ENCODE peak calls at places on chromosome 4, in ten cellular contexts. J is tibial artery; V is heart left ventricle; S is HCT116; D is endodermal cell; O is suprapubic skin; C is heart right ventricle; M is CD8-positive, alpha-beta memory T cell; N is breast epithelium; T is CD8-positive, alpha-beta T cell. W is an unnamed sample. For H3K27me3, the result is how much of the 10 kb centered on the place peaks cover.

GRCh38 chr4:121951570-121952110 is at the start of gene TRPC3:
- DNase-seq in J (no peak), V (peak), S (no peak), D (peak), O (no peak), C (peak), M (peak), N (no peak), T (no peak), W (peak)

GRCh38 chr4:155745984-155746383 is 12.8 kb upstream of the GUCY1B1 start:
- DNase-seq in J (no peak), V (no peak), S (no peak), D (no peak), O (no peak), C (no peak), M (no peak), N (no peak), T (no peak), W (no peak)

GRCh38 chr4:53574528-53574927 is 16.8 kb downstream of the LNX1 start:
- DNase-seq in J (no peak), V (no peak), S (no peak), D (no peak), O (no peak), C (no peak), M (no peak), N (no peak), T (no peak), W (no peak)

GRCh38 chr4:146534178-146534577 is 12.4 kb upstream of the SLC10A7 start:
- DNase-seq in J (no peak), V (no peak), S (no peak), D (no peak), O (no peak), C (no peak), M (no peak), N (no peak), T (no peak), W (no peak)

GRCh38 chr4:142435599-142436235 is 410.4 kb downstream of the INPP4B start:
- DNase-seq in J (no peak), V (no peak), S (no peak), D (peak), O (no peak), C (no peak), M (no peak), N (peak), T (no peak), W (no peak)

GRCh38 chr4:128289523-128290158 is 2.0 kb upstream of the PGRMC2 start:
- DNase-seq in J (no peak), V (no peak), S (no peak), D (no peak), O (no peak), C (no peak), M (no peak), N (no peak), T (no peak), W (no peak)

GRCh38 chr4:122976111-122976510 is 53.7 kb upstream of the NUDT6 start:
- DNase-seq in J (no peak), V (no peak), S (no peak), D (no peak), O (no peak), C (no peak), M (no peak), N (no peak), T (no peak), W (no peak)

GRCh38 chr4:912548-913279 is 19.4 kb downstream of the GAK start:
- DNase-seq in J (peak), V (no peak), S (no peak), D (no peak), O (peak), C (no peak), M (no peak), N (no peak), T (no peak), W (no peak)

GRCh38 chr4:147461161-147461560 is 19.7 kb upstream of the EDNRA start:
- DNase-seq in J (no peak), V (no peak), S (no peak), D (no peak), O (no peak), C (no peak), M (no peak), N (no peak), T (no peak), W (no peak)

GRCh38 chr4:179880756-179881155 is 2362.4 kb upstream of the TENM3 start:
- DNase-seq in J (no peak), V (no peak), S (no peak), D (no peak), O (no peak), C (no peak), M (no peak), N (no peak), T (no peak), W (no peak)

GRCh38 chr4:145044341-145044740 is 53.7 kb downstream of the ANAPC10 start:
- DNase-seq in J (no peak), V (no peak), S (no peak), D (no peak), O (no peak), C (no peak), M (no peak), N (no peak), T (no peak), W (no peak)

GRCh38 chr4:188139141-188139540 is at the start of gene TRIML1:
- DNase-seq in J (no peak), V (no peak), S (no peak), D (no peak), O (no peak), C (no peak), M (no peak), N (no peak), T (no peak), W (no peak)

GRCh38 chr4:116217781-116218180 is 867.6 kb downstream of the TRAM1L1 start:
- DNase-seq in J (no peak), V (no peak), S (no peak), D (no peak), O (no peak), C (no peak), M (no peak), N (no peak), T (no peak), W (no peak)

GRCh38 chr4:106691749-106692148 is 323.2 kb upstream of the GIMD1 start:
- DNase-seq in J (no peak), V (no peak), S (peak), D (no peak), O (no peak), C (no peak), M (no peak), N (no peak), T (no peak), W (no peak)
- H3K4me3 ChIP-seq in J (no peak), V (no peak), S (no peak), D (no peak), O (no peak), C (no peak), M (no peak), N (no peak), T (no peak), W (no peak)

DNA sequence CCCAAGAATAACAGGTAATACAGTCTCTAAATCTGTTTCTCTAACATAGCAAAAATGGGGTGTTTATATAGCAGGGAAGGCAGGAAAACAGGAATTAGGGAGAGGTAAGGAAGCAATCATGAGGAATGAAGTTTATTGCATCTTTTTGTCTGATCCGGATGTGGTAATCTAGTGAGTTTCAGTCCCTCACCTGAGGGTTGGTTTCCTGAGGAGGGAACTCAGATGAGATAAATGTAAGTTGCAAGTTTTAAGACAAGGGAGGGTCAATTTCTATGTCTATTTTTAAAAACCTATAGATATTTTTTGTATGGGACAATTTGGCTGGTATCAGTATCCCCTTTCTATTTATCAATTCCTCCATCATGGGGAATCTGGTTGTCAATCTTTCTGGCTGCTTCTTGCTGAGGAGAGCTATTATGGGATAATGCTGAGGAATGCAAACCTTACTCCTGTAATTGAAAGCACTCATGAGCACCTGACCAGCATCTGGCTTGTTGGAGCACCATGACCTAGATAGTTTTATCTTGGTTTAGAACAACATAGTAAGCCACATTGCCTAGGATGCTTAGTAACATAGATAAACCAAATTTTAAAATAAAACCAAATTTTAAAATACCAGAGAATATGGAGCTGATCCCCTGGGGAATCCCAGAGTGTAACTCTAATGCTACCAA is 130.1 kb downstream of the ADAM29 start:
- DNase-seq in J (no peak), V (no peak), S (no peak), D (no peak), O (no peak), C (no peak), M (no peak), N (no peak), T (no peak), W (no peak)
- H3K27ac ChIP-seq in J (no peak), V (no peak), S (no peak), D (no peak), O (no peak), C (no peak), M (no peak), N (no peak), T (no peak), W (no peak)

GRCh38 chr4:54840992-54841768 is 183.4 kb downstream of the KIT start:
- DNase-seq in J (no peak), V (peak), S (no peak), D (no peak), O (no peak), C (no peak), M (no peak), N (no peak), T (no peak), W (no peak)

GRCh38 chr4:54844911-54845310 is 187.2 kb downstream of the KIT start:
- DNase-seq in J (no peak), V (no peak), S (no peak), D (no peak), O (no peak), C (no peak), M (no peak), N (no peak), T (no peak), W (no peak)

GRCh38 chr4:54842226-54843055 is 184.7 kb downstream of the KIT start:
- DNase-seq in J (no peak), V (no peak), S (no peak), D (no peak), O (no peak), C (no peak), M (no peak), N (no peak), T (no peak), W (no peak)

GRCh38 chr4:54843106-54843505 is 185.3 kb downstream of the KIT start:
- DNase-seq in J (no peak), V (peak), S (no peak), D (no peak), O (no peak), C (peak), M (no peak), N (no peak), T (no peak), W (peak)

DNA sequence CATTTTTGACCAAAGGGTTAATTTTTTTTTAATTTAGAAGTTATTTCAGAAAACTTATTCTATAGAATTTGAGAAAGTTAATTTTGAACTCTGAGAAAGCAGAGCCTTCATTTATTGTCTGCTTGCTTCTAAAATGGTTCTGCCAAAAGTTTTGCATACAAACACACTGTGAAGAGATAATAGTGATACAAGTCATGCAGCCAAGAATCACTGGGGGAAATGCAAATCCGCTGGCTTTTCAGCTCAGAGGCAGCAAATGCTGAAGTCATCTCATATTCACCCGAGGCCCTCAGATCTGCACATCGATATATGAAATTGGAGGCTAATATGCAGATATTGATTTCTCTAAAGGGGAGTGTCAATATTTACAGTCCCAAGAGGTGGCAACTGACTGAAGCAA is 186.2 kb downstream of the KIT start:
- DNase-seq in J (no peak), V (no peak), S (no peak), D (no peak), O (no peak), C (no peak), M (no peak), N (no peak), T (no peak), W (no peak)
- H3K27me3 ChIP-seq in J (under half), V (under half), S (under half), D (under half), O (under half), C (under half), M (under half), N (under half), T (under half), W (under half)

GRCh38 chr4:19728773-19729172 is 522.9 kb upstream of the SLIT2 start:
- DNase-seq in J (no peak), V (no peak), S (no peak), D (no peak), O (no peak), C (no peak), M (no peak), N (no peak), T (no peak), W (no peak)

GRCh38 chr4:19735012-19735411 is 516.7 kb upstream of the SLIT2 start:
- DNase-seq in J (no peak), V (no peak), S (no peak), D (no peak), O (no peak), C (no peak), M (no peak), N (no peak), T (no peak), W (no peak)

GRCh38 chr4:19727141-19727540 is 524.6 kb upstream of the SLIT2 start:
- DNase-seq in J (no peak), V (no peak), S (no peak), D (no peak), O (no peak), C (no peak), M (no peak), N (no peak), T (no peak), W (no peak)

GRCh38 chr4:19725130-19725529 is 526.6 kb upstream of the SLIT2 start:
- DNase-seq in J (no peak), V (no peak), S (no peak), D (no peak), O (no peak), C (no peak), M (no peak), N (no peak), T (no peak), W (no peak)

GRCh38 chr4:19729873-19730735 is 521.6 kb upstream of the SLIT2 start:
- DNase-seq in J (no peak), V (peak), S (no peak), D (no peak), O (no peak), C (no peak), M (no peak), N (no peak), T (no peak), W (no peak)
- H3K4me3 ChIP-seq in J (no peak), V (no peak), S (no peak), D (no peak), O (no peak), C (no peak), M (no peak), N (no peak), T (no peak), W (no peak)

DNA sequence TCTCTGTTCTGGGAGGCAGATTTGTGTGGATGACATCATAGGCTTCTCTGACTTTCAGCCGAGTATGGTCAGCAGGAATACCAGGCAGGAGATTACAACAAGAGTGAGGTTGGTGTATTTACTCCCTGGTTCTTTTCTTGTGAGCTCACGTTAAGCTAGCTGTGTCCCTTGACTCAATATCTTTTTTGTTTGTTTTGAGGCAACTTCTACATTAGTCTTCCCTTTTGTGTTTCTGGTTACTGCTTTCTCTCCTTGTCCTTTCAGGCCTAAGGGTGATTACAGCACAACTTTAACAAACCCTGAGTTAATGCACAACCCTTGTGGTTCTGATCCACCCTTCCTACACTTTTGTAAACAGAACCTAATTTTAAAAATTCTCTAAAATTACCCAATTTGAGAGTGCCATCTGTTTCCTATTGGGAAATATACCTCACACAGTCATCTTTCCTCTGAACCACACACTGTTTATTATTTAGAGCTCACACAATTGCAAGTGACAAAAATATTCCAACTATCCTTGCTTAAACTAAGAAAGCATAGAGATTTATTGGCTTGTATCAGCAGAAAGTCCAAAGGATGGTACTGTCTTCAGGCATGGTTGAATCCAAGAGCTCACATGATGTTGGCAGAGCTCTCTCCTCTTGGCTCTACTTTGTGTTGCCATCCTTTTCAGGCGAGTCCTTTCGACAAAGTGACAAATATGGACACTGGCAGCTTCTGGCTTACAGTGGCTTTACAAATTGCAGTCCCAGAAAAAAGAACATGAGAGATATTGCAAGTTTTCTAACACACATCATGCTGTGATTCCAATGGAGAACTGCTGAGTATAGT is 150.5 kb upstream of the DDIT4L start:
- DNase-seq in J (no peak), V (no peak), S (no peak), D (no peak), O (no peak), C (no peak), M (no peak), N (no peak), T (no peak), W (no peak)
- H3K27ac ChIP-seq in J (no peak), V (no peak), S (no peak), D (no peak), O (peak), C (no peak), M (no peak), N (no peak), T (no peak), W (no peak)

GRCh38 chr4:88775026-88775425 is 77.4 kb upstream of the NAP1L5 start:
- DNase-seq in J (no peak), V (no peak), S (no peak), D (no peak), O (no peak), C (no peak), M (no peak), N (no peak), T (no peak), W (no peak)

GRCh38 chr4:88775529-88775928 is 77.9 kb upstream of the NAP1L5 start:
- DNase-seq in J (no peak), V (no peak), S (no peak), D (no peak), O (no peak), C (no peak), M (no peak), N (no peak), T (no peak), W (no peak)

DNA sequence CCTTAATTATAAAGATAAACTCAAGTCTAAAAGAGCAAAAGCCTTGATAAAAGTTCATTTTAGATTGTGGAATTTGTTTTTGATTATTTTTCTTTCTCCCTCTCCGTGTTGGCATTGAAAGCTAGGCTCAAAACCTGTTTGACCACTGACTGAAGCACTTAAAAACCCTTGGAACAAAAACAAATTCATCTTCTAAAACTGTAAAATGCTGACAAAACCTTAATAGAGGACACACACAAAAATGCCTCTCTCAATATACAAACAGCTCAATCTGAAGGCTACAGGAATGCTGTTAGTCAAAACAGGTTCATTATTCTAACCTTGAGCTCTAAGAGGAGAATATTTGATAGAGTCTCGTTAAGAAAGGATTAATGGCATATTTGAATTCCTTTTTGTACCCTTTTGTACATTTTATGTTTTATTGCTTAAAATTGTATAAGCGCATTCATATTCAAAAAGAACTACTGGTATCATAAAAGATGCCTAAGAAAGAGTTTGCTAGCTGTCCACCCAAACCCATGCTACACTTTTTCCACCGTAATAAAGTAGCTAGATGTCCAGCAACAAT is 74.3 kb upstream of the NAP1L5 start:
- DNase-seq in J (no peak), V (no peak), S (no peak), D (no peak), O (no peak), C (no peak), M (no peak), N (no peak), T (no peak), W (no peak)
- H3K27me3 ChIP-seq in J (under half), V (under half), S (under half), D (under half), O (under half), C (under half), M (under half), N (under half), T (under half), W (under half)

GRCh38 chr4:6197433-6198174 is 2.7 kb downstream of the JAKMIP1 start:
- DNase-seq in J (peak), V (no peak), S (no peak), D (no peak), O (no peak), C (no peak), M (no peak), N (no peak), T (no peak), W (no peak)

GRCh38 chr4:6198278-6198677 is 2.1 kb downstream of the JAKMIP1 start:
- DNase-seq in J (peak), V (no peak), S (no peak), D (no peak), O (no peak), C (no peak), M (peak), N (no peak), T (no peak), W (no peak)

GRCh38 chr4:6199344-6199921 is 916 bp downstream of the JAKMIP1 start:
- DNase-seq in J (peak), V (no peak), S (no peak), D (no peak), O (no peak), C (no peak), M (peak), N (no peak), T (no peak), W (peak)

GRCh38 chr4:6200011-6200921 is at the start of gene JAKMIP1:
- DNase-seq in J (peak), V (peak), S (no peak), D (peak), O (no peak), C (peak), M (peak), N (no peak), T (peak), W (peak)

DNA sequence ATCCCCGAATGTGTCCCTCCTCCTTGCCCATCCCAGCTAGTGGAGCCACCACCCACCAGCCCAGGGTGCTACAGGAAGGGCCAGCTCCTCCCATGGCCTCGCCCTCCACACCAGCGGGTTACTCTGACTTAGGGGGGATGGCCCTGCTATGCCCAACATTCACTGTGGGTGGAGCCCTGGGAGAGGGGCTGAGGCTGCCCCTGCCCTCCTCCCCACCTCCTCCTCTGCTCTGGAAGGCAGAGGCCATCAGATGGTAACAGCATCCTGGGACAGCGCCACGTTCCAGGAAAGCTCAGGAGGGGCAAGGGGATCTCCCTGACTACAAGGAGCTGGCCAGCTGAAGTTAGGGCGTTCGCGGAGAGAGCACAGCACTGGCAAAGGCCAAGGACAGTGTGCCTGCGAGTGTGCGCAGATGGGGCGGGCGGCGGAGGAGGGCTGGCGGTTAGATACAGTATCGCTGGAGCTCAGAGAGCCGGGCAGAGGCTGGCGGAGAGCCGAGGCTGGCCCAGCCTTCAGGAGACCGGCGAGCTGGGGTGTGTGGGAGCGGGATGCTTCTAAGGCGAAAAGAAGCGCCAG is 1.5 kb downstream of the JAKMIP1 start:
- DNase-seq in J (peak), V (no peak), S (no peak), D (peak), O (no peak), C (no peak), M (peak), N (no peak), T (no peak), W (no peak)
- H3K4me3 ChIP-seq in J (peak), V (peak), S (no peak), D (peak), O (peak), C (no peak), M (peak), N (peak), T (peak), W (no peak)

W was measured in right cardiac atrium.